ENCODE peak calls at places on chromosomes 12 and 14, in five cellular contexts. N is PC-3; I is CD8-positive, alpha-beta T cell; W is naive thymus-derived CD4-positive, alpha-beta T cell; Q is colonic mucosa. J is an unnamed sample.

GRCh38 chr12:108307006-108307405 is 32.1 kb downstream of the CMKLR1 start:
- DNase-seq in N (no peak), W (no peak), Q (no peak), I (no peak), J (no peak)

GRCh38 chr12:22702690-22703089 is 77.7 kb downstream of the ETNK1 start:
- DNase-seq in Q (no peak), W (no peak), I (no peak), N (no peak), J (no peak)

GRCh38 chr12:14418526-14418925 is 53.0 kb downstream of the ATF7IP start:
- DNase-seq in N (peak), Q (no peak), I (no peak), W (peak), J (no peak)

GRCh38 chr12:7645395-7646177 is 20.1 kb downstream of the APOBEC1 start:
- DNase-seq in I (no peak), N (peak), W (peak), Q (peak), J (no peak)

GRCh38 chr12:104457746-104458644 is 1.2 kb downstream of the CHST11 start:
- DNase-seq in N (peak), I (peak), Q (peak), W (peak), J (no peak)

GRCh38 chr12:88258396-88258795 is 116.3 kb downstream of the TMTC3 start:
- DNase-seq in Q (no peak), I (no peak), W (no peak), N (no peak), J (no peak)

GRCh38 chr12:5013206-5013830 is 30.4 kb upstream of the KCNA5 start:
- DNase-seq in W (no peak), N (no peak), I (no peak), Q (no peak), J (no peak)

GRCh38 chr12:60174476-60174875 is 578.6 kb downstream of the SLC16A7 start:
- DNase-seq in W (no peak), Q (no peak), I (no peak), N (peak), J (no peak)

GRCh38 chr14:99603471-99603933 is 505 bp downstream of the CCDC85C start:
- DNase-seq in W (peak), I (peak), N (peak), Q (no peak), J (no peak)

GRCh38 chr12:116039081-116039480 is 238.4 kb downstream of the MED13L start:
- DNase-seq in N (no peak), I (no peak), Q (no peak), W (no peak), J (no peak)

GRCh38 chr12:131021142-131021541 is 67.4 kb downstream of the ADGRD1 start:
- DNase-seq in Q (no peak), I (no peak), N (no peak), W (no peak), J (no peak)

GRCh38 chr14:104876251-104876699 is 11.2 kb downstream of the CEP170B start:
- DNase-seq in N (peak), W (no peak), Q (peak), I (no peak), J (no peak)

GRCh38 chr12:108752387-108752786 is 21.1 kb upstream of the CORO1C start:
- DNase-seq in W (no peak), Q (no peak), I (no peak), N (no peak), J (no peak)

GRCh38 chr12:91127751-91128150 is 16.5 kb upstream of the LUM start:
- DNase-seq in W (no peak), Q (peak), I (no peak), N (peak), J (no peak)

GRCh38 chr12:91127296-91127695 is 16.0 kb upstream of the LUM start:
- DNase-seq in N (peak), W (no peak), I (no peak), Q (no peak), J (no peak)

GRCh38 chr12:91129662-91130362 is 18.5 kb upstream of the LUM start:
- DNase-seq in N (no peak), W (no peak), I (no peak), Q (no peak), J (no peak)

GRCh38 chr12:91123236-91123635 is 11.9 kb upstream of the LUM start:
- DNase-seq in W (no peak), N (peak), I (no peak), Q (no peak), J (no peak)

GRCh38 chr12:91126516-91126915 is 15.2 kb upstream of the LUM start:
- DNase-seq in N (peak), Q (no peak), W (no peak), I (no peak), J (no peak)
- H3K27ac ChIP-seq in N (peak), Q (no peak), W (no peak), I (no peak), J (no peak)

DNA sequence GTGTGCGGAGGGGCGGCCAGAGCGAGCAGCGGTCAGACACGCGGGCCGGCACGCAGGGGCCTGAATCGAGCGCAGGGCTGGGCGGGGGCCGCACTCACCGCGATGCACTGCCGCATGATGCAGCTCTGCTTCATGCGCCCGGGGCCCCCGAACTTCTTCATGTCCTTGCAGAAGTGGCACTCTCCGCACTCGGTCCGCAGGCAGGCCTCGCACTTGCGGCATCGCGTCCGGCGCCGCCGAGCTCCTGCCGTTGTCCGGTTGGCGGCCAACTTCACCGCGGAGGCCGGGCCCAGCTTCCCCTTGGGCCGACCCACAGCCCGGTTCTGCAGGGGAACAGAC is 53.1 kb downstream of the RNF34 start:
- DNase-seq in N (no peak), W (no peak), Q (no peak), I (no peak), J (no peak)
- H3K27ac ChIP-seq in N (no peak), W (no peak), Q (peak), I (no peak), J (peak)

GRCh38 chr12:26768611-26769603 is 64.1 kb downstream of the ITPR2 start:
- DNase-seq in Q (no peak), N (peak), W (no peak), I (no peak), J (no peak)
- H3K27ac ChIP-seq in Q (no peak), N (no peak), W (no peak), I (no peak), J (no peak)

GRCh38 chr12:172732-173161 is 41.2 kb downstream of the SLC6A12 start:
- DNase-seq in W (no peak), N (no peak), I (no peak), Q (no peak), J (no peak)
- H3K27ac ChIP-seq in W (no peak), N (no peak), I (no peak), Q (no peak), J (no peak)

DNA sequence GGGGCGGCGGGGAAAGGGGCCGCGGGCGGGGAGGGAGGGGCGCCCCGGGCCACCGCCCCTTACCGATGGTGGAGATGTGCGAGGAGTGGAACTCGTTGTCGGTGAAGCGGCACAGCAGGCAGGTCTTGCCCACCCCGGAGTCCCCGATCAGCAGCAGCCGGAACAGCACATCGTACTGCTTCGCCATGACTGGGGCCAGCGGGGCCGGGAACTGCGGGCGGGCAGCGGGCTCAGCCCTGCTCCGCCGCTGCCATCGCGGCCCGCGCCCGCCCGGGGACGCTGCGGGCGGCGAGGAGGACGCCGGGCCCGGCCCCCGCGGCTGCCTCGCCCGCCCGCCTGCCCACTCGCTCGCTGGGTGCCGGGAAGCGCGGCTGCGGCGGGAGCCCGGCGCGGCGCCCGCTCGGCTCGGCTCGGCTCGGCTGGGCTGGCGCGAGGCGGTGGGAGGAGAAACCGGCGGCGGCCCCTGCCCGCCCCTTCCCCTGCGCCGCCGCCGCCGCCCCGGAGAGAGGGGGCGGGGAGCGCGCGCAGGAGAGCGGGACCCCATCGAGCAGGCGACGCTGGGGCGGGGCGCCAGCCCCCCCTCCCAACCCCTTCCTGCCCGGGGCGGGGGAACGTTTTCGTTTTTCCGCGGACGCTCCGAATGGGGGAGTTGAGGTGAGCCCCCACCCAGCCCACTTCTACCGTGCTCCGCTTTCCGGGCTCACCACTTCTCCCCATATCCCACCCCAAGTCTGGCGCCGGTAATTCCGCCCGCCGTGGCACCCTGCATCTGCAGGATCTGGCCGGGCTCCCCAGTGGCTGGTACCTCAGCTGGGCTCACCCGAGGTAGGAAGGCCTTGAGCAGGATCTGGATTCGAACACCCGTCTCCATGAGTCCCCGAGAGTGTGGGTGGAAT is at the start of gene RAB15:
- DNase-seq in W (peak), N (peak), Q (peak), I (peak), J (no peak)
- H3K27ac ChIP-seq in W (peak), N (no peak), Q (peak), I (no peak), J (no peak)

GRCh38 chr12:96219700-96220206 is 25.6 kb downstream of the ELK3 start:
- DNase-seq in I (no peak), Q (no peak), N (peak), W (no peak), J (peak)
- H3K27ac ChIP-seq in I (no peak), Q (no peak), N (peak), W (no peak), J (peak)

GRCh38 chr12:77578471-77579262 is 252.0 kb upstream of the NAV3 start:
- DNase-seq in N (no peak), I (no peak), W (no peak), Q (no peak), J (no peak)
- H3K27ac ChIP-seq in N (no peak), I (no peak), W (no peak), Q (no peak), J (no peak)

DNA sequence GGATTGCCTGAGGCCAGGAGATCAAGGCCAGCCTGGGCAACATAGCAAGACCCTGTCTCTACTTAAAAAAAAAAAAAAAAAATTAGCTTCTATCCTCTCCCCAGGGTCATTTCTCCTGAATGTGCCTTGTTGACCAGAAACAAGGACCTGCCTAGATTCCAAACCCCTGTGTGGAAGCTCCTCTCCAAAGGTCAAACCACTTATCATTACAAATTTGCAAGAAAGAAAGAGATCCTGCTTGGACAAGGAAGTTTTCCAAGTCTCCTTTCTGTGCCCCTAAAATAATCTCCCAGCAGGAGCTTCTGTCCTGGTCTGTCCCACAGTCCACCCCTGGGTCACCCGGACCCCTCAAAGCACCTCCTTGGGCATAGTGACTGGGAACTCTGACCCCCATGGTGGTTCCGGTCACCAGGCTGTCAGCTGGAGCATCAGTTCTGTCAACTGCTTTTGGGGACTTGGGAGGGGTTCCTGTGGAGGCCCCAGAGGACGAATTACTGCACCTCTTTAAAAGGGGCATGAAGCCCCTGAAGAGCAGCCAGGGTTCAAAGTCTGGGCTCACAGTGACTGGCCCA is 38.4 kb downstream of the ACTN1 start:
- DNase-seq in Q (no peak), N (no peak), I (no peak), W (no peak), J (no peak)
- H3K27ac ChIP-seq in Q (peak), N (no peak), I (no peak), W (peak), J (peak)

GRCh38 chr14:95123895-95124579 is 33.3 kb downstream of the DICER1 start:
- DNase-seq in W (no peak), Q (no peak), I (no peak), N (no peak), J (no peak)

GRCh38 chr14:95127531-95127911 is 29.8 kb downstream of the DICER1 start:
- DNase-seq in W (no peak), I (no peak), Q (no peak), N (no peak), J (no peak)

GRCh38 chr14:95125951-95126350 is 31.4 kb downstream of the DICER1 start:
- DNase-seq in W (no peak), Q (no peak), I (no peak), N (no peak), J (no peak)

GRCh38 chr14:95126906-95127530 is 30.3 kb downstream of the DICER1 start:
- DNase-seq in W (no peak), Q (no peak), I (no peak), N (no peak), J (no peak)

DNA sequence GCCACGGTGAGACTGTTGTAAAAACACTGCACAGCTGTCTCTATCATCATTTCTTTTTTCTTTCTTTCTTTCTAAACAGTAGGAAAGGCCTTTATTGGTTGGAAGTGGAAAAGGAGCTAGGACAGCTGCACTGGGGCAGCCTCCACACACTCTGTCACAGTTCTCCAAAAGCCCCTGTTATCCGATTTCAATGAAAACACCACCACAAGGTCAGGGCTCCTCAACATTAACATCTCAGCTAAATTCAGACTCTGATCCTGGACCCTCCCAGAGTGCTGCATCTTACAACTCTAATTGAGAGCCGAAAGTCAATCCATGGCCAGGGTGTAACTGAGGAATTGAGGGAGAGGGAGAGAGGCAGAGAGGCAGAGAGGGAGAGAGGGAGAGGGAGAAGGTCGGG is 32.2 kb downstream of the DICER1 start:
- DNase-seq in W (no peak), Q (no peak), I (no peak), N (no peak), J (no peak)
- H3K27ac ChIP-seq in W (no peak), Q (no peak), I (no peak), N (no peak), J (no peak)

DNA sequence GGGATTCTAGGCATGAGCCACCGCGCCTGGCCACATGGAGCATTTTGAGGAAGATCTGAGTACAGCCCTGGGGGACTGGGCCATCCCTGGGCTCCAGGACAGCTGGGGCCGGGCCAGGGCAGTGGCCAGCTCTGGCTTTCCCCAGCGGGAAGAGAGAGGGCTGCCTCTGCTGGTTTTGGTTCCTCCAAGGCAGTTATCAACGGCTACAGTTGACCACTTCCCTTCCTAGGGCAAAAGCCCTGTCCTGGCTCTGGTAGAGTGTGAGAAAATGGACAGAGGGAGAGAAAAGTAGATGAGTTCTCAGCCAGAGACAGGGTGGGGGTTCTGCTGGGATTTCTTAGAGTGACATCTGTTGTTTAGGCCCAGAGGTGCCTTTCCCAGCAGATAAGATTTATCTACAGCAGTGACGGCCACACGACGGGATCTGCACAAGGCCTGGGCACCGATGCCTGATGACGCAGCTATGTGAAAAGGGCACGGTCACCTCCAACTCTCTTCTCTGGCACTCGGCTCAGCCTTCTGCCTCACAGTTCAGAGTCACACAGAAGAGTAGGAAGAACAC is 5.5 kb upstream of the HVCN1 start:
- DNase-seq in Q (no peak), W (no peak), I (no peak), N (no peak), J (no peak)
- H3K27ac ChIP-seq in Q (no peak), W (no peak), I (no peak), N (no peak), J (no peak)